ENCODE peak calls at places on chromosomes 16 and 17, in five cellular contexts. One of them, this sample, is unnamed.

GRCh38 chr17:40459646-40460584 is 16.7 kb downstream of the IGFBP4 start:
- DNase-seq in H1: no peak
- DNase-seq in K562: no peak
- DNase-seq in HepG2: no peak
- DNase-seq in GM12878: no peak
- DNase-seq in this sample: no peak

GRCh38 chr16:74711938-74712337 is 11.3 kb upstream of the MLKL start:
- DNase-seq in H1: no peak
- DNase-seq in K562: no peak
- DNase-seq in HepG2: no peak
- DNase-seq in GM12878: no peak
- DNase-seq in this sample: no peak

GRCh38 chr17:6496636-6497441 is 52.6 kb downstream of the PIMREG start:
- DNase-seq in H1: no peak
- DNase-seq in K562: no peak
- DNase-seq in HepG2: no peak
- DNase-seq in GM12878: no peak
- DNase-seq in this sample: no peak

GRCh38 chr16:23905027-23905426 is 69.2 kb downstream of the PRKCB start:
- DNase-seq in H1: no peak
- DNase-seq in K562: no peak
- DNase-seq in HepG2: no peak
- DNase-seq in GM12878: no peak
- DNase-seq in this sample: peak

GRCh38 chr17:47810901-47811635 is 10.5 kb downstream of the OSBPL7 start:
- DNase-seq in H1: no peak
- DNase-seq in K562: no peak
- DNase-seq in HepG2: no peak
- DNase-seq in GM12878: no peak
- DNase-seq in this sample: no peak

GRCh38 chr16:57260294-57260929 is 15.4 kb downstream of the ARL2BP start:
- DNase-seq in H1: peak
- DNase-seq in K562: peak
- DNase-seq in HepG2: no peak
- DNase-seq in GM12878: peak
- DNase-seq in this sample: no peak

GRCh38 chr17:63555475-63556156 is 5.3 kb downstream of the DCAF7 start:
- DNase-seq in H1: no peak
- DNase-seq in K562: no peak
- DNase-seq in HepG2: no peak
- DNase-seq in GM12878: no peak
- DNase-seq in this sample: no peak

GRCh38 chr17:73924488-73925186 is 278.8 kb upstream of the RPL38 start:
- DNase-seq in H1: no peak
- DNase-seq in K562: no peak
- DNase-seq in HepG2: no peak
- DNase-seq in GM12878: no peak
- DNase-seq in this sample: no peak

DNA sequence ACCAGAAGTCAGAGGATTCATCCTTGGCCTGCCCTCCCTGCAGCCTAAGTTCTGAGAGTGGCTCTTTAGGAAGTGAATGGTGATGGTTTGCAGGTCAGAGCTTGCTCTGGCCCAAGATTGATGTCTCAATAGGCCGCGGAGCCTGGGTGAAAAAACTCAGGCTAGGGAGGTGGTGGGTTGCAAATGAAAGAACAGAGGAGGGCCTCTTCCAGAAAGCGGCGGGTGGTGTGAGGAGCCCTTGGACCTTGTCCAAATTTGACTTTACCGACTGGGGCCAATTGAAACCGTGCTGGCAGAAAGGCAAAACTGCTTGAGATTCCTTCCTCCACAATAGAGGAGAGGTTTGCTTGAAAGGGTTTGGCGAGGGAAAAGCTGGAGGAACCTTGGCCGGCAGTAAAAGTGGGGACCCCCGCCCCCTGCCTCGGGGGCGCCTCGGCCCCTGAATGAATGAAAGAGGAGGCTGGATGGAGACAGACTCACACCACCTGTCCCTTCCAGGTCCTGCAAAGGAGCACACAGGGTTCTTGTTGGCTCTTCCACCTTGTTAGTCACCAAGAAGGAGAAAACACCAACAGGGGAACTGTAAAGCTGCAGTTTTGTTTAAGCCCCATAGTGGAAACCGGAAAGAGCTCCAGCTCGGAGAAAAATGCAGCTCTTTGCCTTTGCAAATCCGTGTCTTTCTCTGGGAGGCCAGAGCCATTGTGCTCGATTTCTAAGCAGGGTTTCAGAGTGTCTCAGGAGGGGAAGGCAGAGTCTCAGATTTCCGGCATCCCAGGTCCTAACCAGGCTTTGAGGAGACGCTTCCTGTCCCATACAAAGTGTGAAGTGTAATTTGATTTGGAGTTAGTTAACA is 331.4 kb downstream of the SEC14L1 start:
- DNase-seq in H1: no peak
- DNase-seq in K562: peak
- DNase-seq in HepG2: no peak
- DNase-seq in GM12878: no peak
- DNase-seq in this sample: no peak
- TF ChIP-seq CREB1 in H1: no peak
- TF ChIP-seq CREB1 in K562: no peak
- TF ChIP-seq CREB1 in HepG2: no peak
- TF ChIP-seq CREB1 in GM12878: no peak
- TF ChIP-seq CREB1 in this sample: no peak

GRCh38 chr17:34081269-34081668 is 173.8 kb upstream of the CCL2 start:
- DNase-seq in H1: peak
- DNase-seq in K562: peak
- DNase-seq in HepG2: no peak
- DNase-seq in GM12878: no peak
- DNase-seq in this sample: peak
- TF ChIP-seq CTCF in H1: peak
- TF ChIP-seq CTCF in K562: peak
- TF ChIP-seq CTCF in HepG2: peak
- TF ChIP-seq CTCF in GM12878: peak
- TF ChIP-seq CTCF in this sample: peak

GRCh38 chr16:12753203-12754023 is 50.3 kb downstream of the CPPED1 start:
- DNase-seq in H1: no peak
- DNase-seq in K562: no peak
- DNase-seq in HepG2: no peak
- DNase-seq in GM12878: no peak
- DNase-seq in this sample: no peak
- TF ChIP-seq USF2 in H1: no peak
- TF ChIP-seq USF2 in K562: no peak
- TF ChIP-seq USF2 in HepG2: no peak
- TF ChIP-seq USF2 in GM12878: no peak
- TF ChIP-seq USF2 in this sample: no peak

DNA sequence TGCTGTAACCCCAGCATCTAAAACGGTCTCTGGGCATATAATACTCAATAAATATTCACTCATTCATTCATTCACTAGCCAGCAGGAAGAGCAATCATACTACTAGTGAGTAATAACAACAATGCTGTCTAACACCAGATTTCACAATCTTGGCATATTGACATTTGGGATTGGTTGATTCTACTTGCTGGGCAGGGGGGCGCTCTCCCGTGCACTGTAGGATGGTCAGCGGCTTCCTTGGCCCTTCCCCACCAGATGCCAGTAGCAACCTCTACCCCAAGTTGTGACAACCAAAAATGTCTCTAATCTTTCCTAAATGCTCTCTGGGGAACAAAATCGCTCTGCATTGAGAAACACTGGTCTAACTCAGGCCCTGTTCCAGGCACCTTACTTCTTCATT is 20.7 kb downstream of the WFDC1 start:
- DNase-seq in H1: no peak
- DNase-seq in K562: no peak
- DNase-seq in HepG2: peak
- DNase-seq in GM12878: no peak
- DNase-seq in this sample: no peak
- TF ChIP-seq CREB1 in H1: no peak
- TF ChIP-seq CREB1 in K562: no peak
- TF ChIP-seq CREB1 in HepG2: no peak
- TF ChIP-seq CREB1 in GM12878: no peak
- TF ChIP-seq CREB1 in this sample: no peak

GRCh38 chr17:43384476-43384862 is 14.3 kb upstream of the ARL4D start:
- DNase-seq in H1: no peak
- DNase-seq in K562: no peak
- DNase-seq in HepG2: peak
- DNase-seq in GM12878: no peak
- DNase-seq in this sample: no peak

GRCh38 chr17:43389022-43389947 is 9.5 kb upstream of the ARL4D start:
- DNase-seq in H1: peak
- DNase-seq in K562: peak
- DNase-seq in HepG2: peak
- DNase-seq in GM12878: no peak
- DNase-seq in this sample: peak

GRCh38 chr17:43392397-43392796 is 6.4 kb upstream of the ARL4D start:
- DNase-seq in H1: no peak
- DNase-seq in K562: no peak
- DNase-seq in HepG2: no peak
- DNase-seq in GM12878: no peak
- DNase-seq in this sample: no peak

GRCh38 chr17:43385046-43385831 is 13.6 kb upstream of the ARL4D start:
- DNase-seq in H1: no peak
- DNase-seq in K562: no peak
- DNase-seq in HepG2: no peak
- DNase-seq in GM12878: no peak
- DNase-seq in this sample: no peak

GRCh38 chr17:43388198-43389021 is 10.4 kb upstream of the ARL4D start:
- DNase-seq in H1: peak
- DNase-seq in K562: peak
- DNase-seq in HepG2: peak
- DNase-seq in GM12878: peak
- DNase-seq in this sample: peak
- TF ChIP-seq CTCF in H1: no peak
- TF ChIP-seq CTCF in K562: no peak
- TF ChIP-seq CTCF in HepG2: peak
- TF ChIP-seq CTCF in GM12878: no peak
- TF ChIP-seq CTCF in this sample: no peak

DNA sequence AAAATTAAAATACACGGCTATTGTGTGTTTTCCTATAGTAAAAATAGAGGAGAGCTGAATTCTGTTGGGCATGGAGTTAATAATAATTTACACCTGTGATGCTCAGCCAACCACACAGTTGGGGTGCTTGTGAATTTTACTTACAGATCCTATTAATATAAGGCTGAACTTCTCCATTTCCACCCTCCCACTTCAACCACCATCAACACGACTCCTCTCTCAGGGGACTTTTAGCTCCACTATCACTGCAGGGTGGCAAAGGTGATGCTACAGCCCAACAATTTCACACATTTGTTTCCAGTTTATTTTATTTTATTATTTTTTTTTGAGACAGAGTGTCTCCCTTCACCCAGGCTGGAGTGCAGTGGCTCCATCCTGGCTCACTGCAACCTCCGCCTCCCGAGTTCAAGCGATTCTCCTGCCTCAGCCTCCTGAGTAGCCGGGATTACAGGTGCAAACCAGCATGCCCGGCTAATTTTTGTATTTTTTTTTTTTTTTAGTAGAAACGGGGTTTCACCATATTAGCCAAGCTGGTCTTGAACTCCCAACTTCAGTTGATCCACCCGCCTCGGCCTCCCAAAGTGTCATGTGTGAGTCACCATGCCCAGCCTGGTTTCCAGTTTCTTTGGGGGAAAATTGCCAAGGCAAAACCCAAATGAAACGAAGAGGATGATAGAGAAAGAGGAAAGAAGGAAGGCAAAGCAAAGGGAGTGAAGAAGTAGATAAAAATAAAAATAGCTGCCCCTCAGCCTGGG is 57.9 kb downstream of the GNA13 start:
- DNase-seq in H1: peak
- DNase-seq in K562: no peak
- DNase-seq in HepG2: no peak
- DNase-seq in GM12878: no peak
- DNase-seq in this sample: no peak
- TF ChIP-seq USF2 in H1: no peak
- TF ChIP-seq USF2 in K562: no peak
- TF ChIP-seq USF2 in HepG2: no peak
- TF ChIP-seq USF2 in GM12878: no peak
- TF ChIP-seq USF2 in this sample: no peak

DNA sequence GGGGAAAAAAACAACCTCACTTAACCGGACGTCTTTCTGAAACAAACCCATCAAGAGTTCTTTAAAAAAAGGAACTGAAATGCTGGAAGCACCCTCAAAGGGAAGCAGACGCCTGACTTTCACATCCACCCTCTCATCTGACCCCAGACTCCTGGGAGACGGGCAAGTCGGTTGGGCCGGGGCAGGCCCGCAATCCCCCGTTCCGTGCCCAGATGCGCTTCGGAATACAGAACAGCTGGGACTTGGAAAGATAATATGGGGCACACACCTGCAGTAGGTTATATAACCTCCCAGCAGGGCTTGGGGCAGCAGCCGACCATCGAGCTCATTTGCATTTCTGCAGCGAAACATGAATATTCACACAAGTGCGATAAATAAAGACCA is 3.7 kb downstream of the ARHGAP27 start:
- DNase-seq in H1: no peak
- DNase-seq in K562: no peak
- DNase-seq in HepG2: no peak
- DNase-seq in GM12878: no peak
- DNase-seq in this sample: no peak
- TF ChIP-seq CREB1 in H1: no peak
- TF ChIP-seq CREB1 in K562: no peak
- TF ChIP-seq CREB1 in HepG2: no peak
- TF ChIP-seq CREB1 in GM12878: no peak
- TF ChIP-seq CREB1 in this sample: no peak

GRCh38 chr17:12180644-12181261 is 160.1 kb downstream of the MAP2K4 start:
- DNase-seq in H1: no peak
- DNase-seq in K562: peak
- DNase-seq in HepG2: peak
- DNase-seq in GM12878: peak
- DNase-seq in this sample: peak
- TF ChIP-seq CTCF in H1: no peak
- TF ChIP-seq CTCF in K562: peak
- TF ChIP-seq CTCF in HepG2: peak
- TF ChIP-seq CTCF in GM12878: peak
- TF ChIP-seq CTCF in this sample: peak

GRCh38 chr17:68328676-68329075 is 37.4 kb downstream of the ARSG start:
- DNase-seq in H1: no peak
- DNase-seq in K562: no peak
- DNase-seq in HepG2: no peak
- DNase-seq in GM12878: no peak
- DNase-seq in this sample: no peak

GRCh38 chr17:68327823-68328557 is 36.7 kb downstream of the ARSG start:
- DNase-seq in H1: no peak
- DNase-seq in K562: no peak
- DNase-seq in HepG2: no peak
- DNase-seq in GM12878: no peak
- DNase-seq in this sample: no peak

GRCh38 chr17:68324654-68325336 is 33.5 kb downstream of the ARSG start:
- DNase-seq in H1: no peak
- DNase-seq in K562: no peak
- DNase-seq in HepG2: no peak
- DNase-seq in GM12878: no peak
- DNase-seq in this sample: no peak

GRCh38 chr17:68325961-68326360 is 34.7 kb downstream of the ARSG start:
- DNase-seq in H1: no peak
- DNase-seq in K562: no peak
- DNase-seq in HepG2: no peak
- DNase-seq in GM12878: no peak
- DNase-seq in this sample: no peak

DNA sequence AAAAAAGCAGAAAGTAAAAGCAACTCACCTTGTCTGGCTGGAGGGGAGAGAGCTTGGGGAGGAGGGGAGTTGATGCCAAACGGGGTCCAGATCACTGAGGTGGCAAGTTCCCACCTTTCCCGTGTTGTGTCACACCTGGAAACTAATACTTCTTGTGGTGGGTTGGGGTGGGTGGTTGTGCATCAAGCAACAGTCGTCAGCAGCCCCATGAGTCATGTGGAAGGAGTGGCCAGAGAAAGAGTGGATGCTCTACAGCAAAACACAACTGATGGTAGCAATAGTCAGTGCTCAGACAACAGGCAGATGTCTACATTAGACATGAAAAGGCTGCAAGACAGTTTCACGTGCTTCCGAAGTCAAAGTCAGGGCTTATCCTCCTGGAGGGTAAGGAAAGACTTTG is 35.4 kb downstream of the ARSG start:
- DNase-seq in H1: no peak
- DNase-seq in K562: no peak
- DNase-seq in HepG2: no peak
- DNase-seq in GM12878: no peak
- DNase-seq in this sample: no peak
- TF ChIP-seq USF2 in H1: no peak
- TF ChIP-seq USF2 in K562: no peak
- TF ChIP-seq USF2 in HepG2: no peak
- TF ChIP-seq USF2 in GM12878: no peak
- TF ChIP-seq USF2 in this sample: no peak

This sample was measured in WTC11.